ENCODE peak calls at places on chromosome 17, in seven cellular contexts. One of them, this sample, is unnamed.

GRCh38 chr17:17540935-17541639 is 44.9 kb upstream of the RASD1 start:
- DNase-seq in left ventricle myocardium inferior: no peak
- DNase-seq in cardiac fibroblast: no peak
- DNase-seq in tibial artery: no peak
- DNase-seq in stomach: no peak
- DNase-seq in endothelial cell: no peak
- DNase-seq in lung: no peak
- DNase-seq in this sample: no peak

GRCh38 chr17:79631640-79632431 is 21.0 kb upstream of the RBFOX3 start:
- DNase-seq in tibial artery: peak; percentile 7
- DNase-seq in cardiac fibroblast: no peak
- DNase-seq in endothelial cell: no peak
- DNase-seq in stomach: peak; percentile 17
- DNase-seq in left ventricle myocardium inferior: peak; percentile 7
- DNase-seq in lung: no peak
- DNase-seq in this sample: peak; percentile 47

GRCh38 chr17:37527249-37527851 is 37.7 kb downstream of the DUSP14 start:
- DNase-seq in lung: no peak
- DNase-seq in endothelial cell: peak; percentile 24
- DNase-seq in tibial artery: no peak
- DNase-seq in left ventricle myocardium inferior: no peak
- DNase-seq in stomach: no peak
- DNase-seq in cardiac fibroblast: peak; percentile 66
- DNase-seq in this sample: no peak

GRCh38 chr17:59105852-59106462 is 723 bp downstream of the TRIM37 start:
- DNase-seq in cardiac fibroblast: peak; percentile 56
- DNase-seq in endothelial cell: peak; percentile 37
- DNase-seq in left ventricle myocardium inferior: peak; percentile 68
- DNase-seq in lung: peak; percentile 72
- DNase-seq in tibial artery: peak; percentile 50
- DNase-seq in stomach: peak; percentile 63
- DNase-seq in this sample: no peak

GRCh38 chr17:10172241-10172741 is 26.1 kb downstream of the GAS7 start:
- DNase-seq in lung: no peak
- DNase-seq in endothelial cell: no peak
- DNase-seq in stomach: no peak
- DNase-seq in left ventricle myocardium inferior: no peak
- DNase-seq in tibial artery: no peak
- DNase-seq in cardiac fibroblast: peak; percentile 25
- DNase-seq in this sample: no peak

GRCh38 chr17:73943416-73943770 is 260.1 kb upstream of the RPL38 start:
- DNase-seq in cardiac fibroblast: no peak
- DNase-seq in lung: no peak
- DNase-seq in tibial artery: no peak
- DNase-seq in left ventricle myocardium inferior: no peak
- DNase-seq in stomach: no peak
- DNase-seq in endothelial cell: no peak
- DNase-seq in this sample: no peak

GRCh38 chr17:13393841-13394710 is 207.7 kb downstream of the HS3ST3A1 start:
- DNase-seq in endothelial cell: no peak
- DNase-seq in cardiac fibroblast: peak; percentile 68
- DNase-seq in lung: no peak
- DNase-seq in tibial artery: no peak
- DNase-seq in stomach: no peak
- DNase-seq in left ventricle myocardium inferior: no peak
- DNase-seq in this sample: no peak

GRCh38 chr17:29237476-29238132 is 9.1 kb upstream of the CRYBA1 start:
- DNase-seq in tibial artery: no peak
- DNase-seq in endothelial cell: no peak
- DNase-seq in left ventricle myocardium inferior: no peak
- DNase-seq in stomach: no peak
- DNase-seq in lung: no peak
- DNase-seq in cardiac fibroblast: peak; percentile 79
- DNase-seq in this sample: no peak

GRCh38 chr17:80510772-80511171 is 33.9 kb upstream of the RPTOR start:
- DNase-seq in lung: no peak
- DNase-seq in tibial artery: no peak
- DNase-seq in cardiac fibroblast: no peak
- DNase-seq in left ventricle myocardium inferior: no peak
- DNase-seq in stomach: no peak
- DNase-seq in endothelial cell: no peak
- DNase-seq in this sample: no peak

GRCh38 chr17:66307257-66307656 is 4.8 kb downstream of the PRKCA start:
- DNase-seq in tibial artery: no peak
- DNase-seq in lung: no peak
- DNase-seq in stomach: no peak
- DNase-seq in left ventricle myocardium inferior: no peak
- DNase-seq in endothelial cell: no peak
- DNase-seq in cardiac fibroblast: no peak
- DNase-seq in this sample: no peak

GRCh38 chr17:60743812-60744211 is 66.2 kb downstream of the BCAS3 start:
- DNase-seq in cardiac fibroblast: peak; percentile 66
- DNase-seq in left ventricle myocardium inferior: no peak
- DNase-seq in tibial artery: no peak
- DNase-seq in endothelial cell: no peak
- DNase-seq in lung: no peak
- DNase-seq in stomach: no peak
- DNase-seq in this sample: no peak

GRCh38 chr17:66903781-66904180 is 60.7 kb upstream of the CACNG4 start:
- DNase-seq in tibial artery: no peak
- DNase-seq in lung: no peak
- DNase-seq in left ventricle myocardium inferior: no peak
- DNase-seq in stomach: no peak
- DNase-seq in endothelial cell: no peak
- DNase-seq in cardiac fibroblast: no peak
- DNase-seq in this sample: no peak

DNA sequence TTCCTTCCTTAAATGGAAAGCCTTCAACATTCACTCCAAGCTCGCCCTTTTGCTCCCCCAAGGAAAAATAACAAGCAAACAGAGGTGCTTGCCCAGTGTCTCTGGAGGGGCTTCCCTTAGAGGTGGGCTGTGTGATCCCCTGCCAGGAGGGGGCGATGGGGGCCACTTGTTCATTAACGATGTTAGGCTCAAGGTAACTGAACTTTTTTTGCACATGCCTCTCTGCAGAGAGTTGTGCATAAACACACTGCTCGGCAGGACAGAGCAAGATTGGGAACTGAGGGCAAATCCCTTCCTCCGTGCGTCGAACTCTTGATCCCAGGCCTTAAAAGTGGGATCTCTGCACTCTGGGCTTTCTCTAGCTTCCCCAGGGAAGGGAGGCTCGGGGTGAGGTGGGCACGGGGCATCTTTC is 15.5 kb upstream of the NAGLU start:
- DNase-seq in stomach: no peak
- DNase-seq in cardiac fibroblast: no peak
- DNase-seq in left ventricle myocardium inferior: no peak
- DNase-seq in tibial artery: no peak
- DNase-seq in lung: no peak
- DNase-seq in endothelial cell: peak; percentile 57
- DNase-seq in this sample: no peak
- TF ChIP-seq CTCF in stomach: no peak
- TF ChIP-seq CTCF in cardiac fibroblast: peak; percentile 25
- TF ChIP-seq CTCF in left ventricle myocardium inferior: peak; percentile 23
- TF ChIP-seq CTCF in tibial artery: no peak
- TF ChIP-seq CTCF in lung: no peak
- TF ChIP-seq CTCF in endothelial cell: peak; percentile 40
- TF ChIP-seq CTCF in this sample: peak; percentile 57

GRCh38 chr17:55641559-55642160 is 81.0 kb downstream of the TMEM100 start:
- DNase-seq in lung: peak; percentile 70
- DNase-seq in cardiac fibroblast: peak; percentile 87
- DNase-seq in left ventricle myocardium inferior: peak; percentile 63
- DNase-seq in tibial artery: peak; percentile 61
- DNase-seq in endothelial cell: peak; percentile 66
- DNase-seq in stomach: peak; percentile 49
- DNase-seq in this sample: peak; percentile 69
- TF ChIP-seq CTCF in lung: peak; percentile 26
- TF ChIP-seq CTCF in cardiac fibroblast: peak; percentile 71
- TF ChIP-seq CTCF in left ventricle myocardium inferior: peak; percentile 74
- TF ChIP-seq CTCF in tibial artery: peak; percentile 20
- TF ChIP-seq CTCF in endothelial cell: peak; percentile 67
- TF ChIP-seq CTCF in stomach: no peak
- TF ChIP-seq CTCF in this sample: peak; percentile 64

GRCh38 chr17:44655983-44656700 is at the start of gene MEIOC:
- DNase-seq in lung: no peak
- DNase-seq in left ventricle myocardium inferior: no peak
- DNase-seq in cardiac fibroblast: peak; percentile 5
- DNase-seq in endothelial cell: peak; percentile 24
- DNase-seq in tibial artery: no peak
- DNase-seq in stomach: no peak
- DNase-seq in this sample: no peak
- TF ChIP-seq CTCF in lung: no peak
- TF ChIP-seq CTCF in left ventricle myocardium inferior: no peak
- TF ChIP-seq CTCF in cardiac fibroblast: no peak
- TF ChIP-seq CTCF in endothelial cell: no peak
- TF ChIP-seq CTCF in tibial artery: no peak
- TF ChIP-seq CTCF in stomach: no peak
- TF ChIP-seq CTCF in this sample: peak; percentile 29

GRCh38 chr17:31537558-31537957 is 146.1 kb downstream of the RAB11FIP4 start:
- DNase-seq in endothelial cell: no peak
- DNase-seq in cardiac fibroblast: peak; percentile 51
- DNase-seq in stomach: peak; percentile 80
- DNase-seq in tibial artery: no peak
- DNase-seq in lung: no peak
- DNase-seq in left ventricle myocardium inferior: no peak
- DNase-seq in this sample: no peak

GRCh38 chr17:31538080-31538762 is 146.7 kb downstream of the RAB11FIP4 start:
- DNase-seq in left ventricle myocardium inferior: no peak
- DNase-seq in cardiac fibroblast: no peak
- DNase-seq in lung: no peak
- DNase-seq in tibial artery: no peak
- DNase-seq in endothelial cell: no peak
- DNase-seq in stomach: no peak
- DNase-seq in this sample: no peak

GRCh38 chr17:31544186-31544585 is 152.7 kb downstream of the RAB11FIP4 start:
- DNase-seq in stomach: no peak
- DNase-seq in left ventricle myocardium inferior: no peak
- DNase-seq in lung: no peak
- DNase-seq in endothelial cell: no peak
- DNase-seq in cardiac fibroblast: no peak
- DNase-seq in tibial artery: no peak
- DNase-seq in this sample: no peak

GRCh38 chr17:31540602-31541307 is 149.3 kb downstream of the RAB11FIP4 start:
- DNase-seq in stomach: no peak
- DNase-seq in tibial artery: no peak
- DNase-seq in left ventricle myocardium inferior: no peak
- DNase-seq in lung: no peak
- DNase-seq in endothelial cell: no peak
- DNase-seq in cardiac fibroblast: no peak
- DNase-seq in this sample: no peak

DNA sequence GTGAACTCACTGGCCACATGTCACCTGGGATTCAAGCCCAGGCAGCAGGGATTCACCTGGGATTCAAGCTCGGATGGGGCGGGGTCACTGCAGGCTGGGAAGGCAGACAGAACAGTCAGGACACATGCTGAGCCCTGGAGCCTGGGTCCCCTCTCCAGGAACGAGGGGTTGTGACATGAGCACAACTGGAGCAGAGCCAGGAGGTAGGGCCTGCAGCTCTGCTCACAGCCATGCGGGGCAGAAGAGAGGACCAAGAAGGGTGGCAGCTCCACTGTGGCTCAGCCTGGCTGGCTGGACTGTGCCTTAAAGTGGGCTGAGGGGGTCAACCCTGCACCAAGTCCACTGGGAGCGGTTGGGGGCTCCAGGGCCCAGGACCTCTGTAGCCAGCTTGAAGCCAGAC is 150.1 kb downstream of the RAB11FIP4 start:
- DNase-seq in left ventricle myocardium inferior: no peak
- DNase-seq in cardiac fibroblast: no peak
- DNase-seq in stomach: no peak
- DNase-seq in tibial artery: no peak
- DNase-seq in endothelial cell: no peak
- DNase-seq in lung: no peak
- DNase-seq in this sample: no peak
- TF ChIP-seq CTCF in left ventricle myocardium inferior: no peak
- TF ChIP-seq CTCF in cardiac fibroblast: peak; percentile 12
- TF ChIP-seq CTCF in stomach: no peak
- TF ChIP-seq CTCF in tibial artery: no peak
- TF ChIP-seq CTCF in endothelial cell: no peak
- TF ChIP-seq CTCF in lung: no peak
- TF ChIP-seq CTCF in this sample: no peak

GRCh38 chr17:47690121-47690520 is 3.8 kb upstream of the TBKBP1 start:
- DNase-seq in endothelial cell: no peak
- DNase-seq in cardiac fibroblast: no peak
- DNase-seq in stomach: no peak
- DNase-seq in tibial artery: no peak
- DNase-seq in left ventricle myocardium inferior: no peak
- DNase-seq in lung: no peak
- DNase-seq in this sample: no peak
- TF ChIP-seq CTCF in endothelial cell: no peak
- TF ChIP-seq CTCF in cardiac fibroblast: no peak
- TF ChIP-seq CTCF in stomach: no peak
- TF ChIP-seq CTCF in tibial artery: no peak
- TF ChIP-seq CTCF in left ventricle myocardium inferior: no peak
- TF ChIP-seq CTCF in lung: no peak
- TF ChIP-seq CTCF in this sample: no peak

GRCh38 chr17:81523139-81524062 is 4.8 kb upstream of the FSCN2 start:
- DNase-seq in left ventricle myocardium inferior: no peak
- DNase-seq in endothelial cell: peak; percentile 66
- DNase-seq in cardiac fibroblast: peak; percentile 70
- DNase-seq in lung: no peak
- DNase-seq in tibial artery: no peak
- DNase-seq in stomach: peak; percentile 74
- DNase-seq in this sample: no peak
- TF ChIP-seq CTCF in left ventricle myocardium inferior: no peak
- TF ChIP-seq CTCF in endothelial cell: peak; percentile 30
- TF ChIP-seq CTCF in cardiac fibroblast: peak; percentile 14
- TF ChIP-seq CTCF in lung: no peak
- TF ChIP-seq CTCF in tibial artery: no peak
- TF ChIP-seq CTCF in stomach: no peak
- TF ChIP-seq CTCF in this sample: peak; percentile 71

DNA sequence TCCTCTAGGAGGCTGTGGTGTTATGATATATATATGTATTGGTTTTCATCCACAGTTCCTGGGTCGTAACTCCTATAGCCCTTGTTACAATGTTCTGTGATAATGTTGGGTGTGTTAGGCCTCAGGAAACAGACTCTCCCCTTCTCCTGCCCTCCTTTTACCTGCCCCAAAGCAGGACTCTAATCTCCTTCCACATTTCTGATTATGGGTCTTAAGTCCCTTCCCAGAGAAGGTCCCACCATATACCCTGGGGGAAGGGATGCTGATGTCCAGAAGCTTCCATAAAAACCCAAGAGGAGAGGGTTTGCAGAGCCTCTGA is 450 bp upstream of the C1QBP start:
- DNase-seq in tibial artery: no peak
- DNase-seq in endothelial cell: no peak
- DNase-seq in lung: no peak
- DNase-seq in left ventricle myocardium inferior: no peak
- DNase-seq in cardiac fibroblast: no peak
- DNase-seq in stomach: no peak
- DNase-seq in this sample: no peak
- TF ChIP-seq CTCF in tibial artery: no peak
- TF ChIP-seq CTCF in endothelial cell: no peak
- TF ChIP-seq CTCF in lung: no peak
- TF ChIP-seq CTCF in left ventricle myocardium inferior: peak; percentile 45
- TF ChIP-seq CTCF in cardiac fibroblast: no peak
- TF ChIP-seq CTCF in stomach: no peak
- TF ChIP-seq CTCF in this sample: peak; percentile 52

GRCh38 chr17:1374426-1375177 is 25.4 kb downstream of the YWHAE start:
- DNase-seq in left ventricle myocardium inferior: no peak
- DNase-seq in cardiac fibroblast: no peak
- DNase-seq in lung: no peak
- DNase-seq in endothelial cell: no peak
- DNase-seq in stomach: no peak
- DNase-seq in tibial artery: no peak
- DNase-seq in this sample: no peak
- TF ChIP-seq CTCF in left ventricle myocardium inferior: no peak
- TF ChIP-seq CTCF in cardiac fibroblast: no peak
- TF ChIP-seq CTCF in lung: no peak
- TF ChIP-seq CTCF in endothelial cell: no peak
- TF ChIP-seq CTCF in stomach: no peak
- TF ChIP-seq CTCF in tibial artery: no peak
- TF ChIP-seq CTCF in this sample: no peak